ENCODE peak calls at places on chromosomes 4 and X, in eight cellular contexts. V is H9, I is sciatic nerve, K is psoas muscle, B is substantia nigra, L is T-helper 2 cell, W is head of caudate nucleus, O is SW480. M is an unnamed sample.

GRCh38 chr4:73676881-73677323 is 56.7 kb upstream of the RASSF6 start:
- DNase-seq in O (peak; percentile 62), B (no peak), L (no peak), I (no peak), W (no peak), K (no peak), V (no peak), M (no peak)

GRCh38 chr4:181582595-181582994 is 660.6 kb upstream of the TENM3 start:
- DNase-seq in I (no peak), V (no peak), K (no peak), L (no peak), O (no peak), B (no peak), W (no peak), M (peak; percentile 34)

GRCh38 chr4:108540536-108540935 is 79.8 kb upstream of the RPL34 start:
- DNase-seq in K (no peak), L (no peak), I (no peak), B (no peak), V (no peak), O (no peak), W (peak; percentile 22), M (no peak)

GRCh38 chr4:31682796-31683195 is 962.6 kb downstream of the PCDH7 start:
- DNase-seq in V (no peak), I (no peak), K (no peak), B (no peak), W (no peak), O (no peak), L (no peak), M (no peak)

GRCh38 chr4:152166567-152166966 is 369.3 kb downstream of the FBXW7 start:
- DNase-seq in L (no peak), W (no peak), I (no peak), K (no peak), O (no peak), B (no peak), V (no peak), M (peak; percentile 69)

GRCh38 chr4:71230613-71231012 is 108.2 kb upstream of the SLC4A4 start:
- DNase-seq in L (no peak), B (no peak), W (peak; percentile 22), O (no peak), I (no peak), K (no peak), V (no peak), M (no peak)

GRCh38 chr4:32196950-32197688 is 1477.0 kb downstream of the PCDH7 start:
- DNase-seq in W (no peak), V (no peak), O (no peak), L (no peak), K (no peak), B (no peak), I (no peak), M (no peak)

GRCh38 chr4:41878991-41879491 is 56.2 kb upstream of the TMEM33 start:
- DNase-seq in L (no peak), B (no peak), K (no peak), I (no peak), W (no peak), V (peak; percentile 51), O (no peak), M (peak; percentile 16)

GRCh38 chr4:110618091-110619000 is 4.5 kb downstream of the PITX2 start:
- DNase-seq in L (no peak), K (peak; percentile 79), W (no peak), V (peak; percentile 88), B (no peak), O (no peak), I (no peak), M (peak; percentile 92)

GRCh38 chr4:176272799-176273198 is 3.8 kb upstream of the ASB5 start:
- DNase-seq in L (no peak), O (no peak), W (no peak), V (no peak), I (no peak), B (no peak), K (no peak), M (peak; percentile 17)

GRCh38 chr4:143360838-143361237 is 24.2 kb downstream of the GAB1 start:
- DNase-seq in K (no peak), O (no peak), B (no peak), W (no peak), I (no peak), L (no peak), V (no peak), M (no peak)

GRCh38 chrX:25028726-25029125 is 13.0 kb upstream of the ARX start:
- DNase-seq in O (peak; percentile 48), K (no peak), V (no peak), W (no peak), B (no peak), I (no peak), L (no peak), M (no peak)

GRCh38 chr4:172007889-172008288 is 194.7 kb downstream of the GALNTL6 start:
- DNase-seq in B (no peak), W (no peak), I (no peak), L (no peak), V (no peak), K (no peak), O (no peak), M (no peak)

GRCh38 chrX:108001218-108001814 is 19.1 kb upstream of the TEX13B start:
- DNase-seq in O (peak; percentile 71), I (no peak), W (no peak), L (no peak), K (no peak), V (no peak), B (no peak), M (peak; percentile 39)

GRCh38 chr4:113049421-113050355 is at the start of gene ANK2:
- DNase-seq in I (no peak), V (peak; percentile 87), L (no peak), K (no peak), W (peak; percentile 79), B (peak; percentile 41), O (no peak), M (peak; percentile 96)

GRCh38 chr4:185508162-185508561 is 27.1 kb downstream of the PDLIM3 start:
- DNase-seq in V (no peak), W (no peak), B (no peak), L (no peak), I (no peak), O (peak; percentile 85), K (no peak), M (no peak)

GRCh38 chr4:150572704-150573504 is 9.0 kb upstream of the MAB21L2 start:
- DNase-seq in I (no peak), W (no peak), K (no peak), V (no peak), B (no peak), O (no peak), L (no peak), M (no peak)

GRCh38 chr4:35493977-35494376 is 750.3 kb downstream of the ARAP2 start:
- DNase-seq in V (no peak), I (no peak), W (no peak), O (no peak), B (no peak), L (no peak), K (no peak), M (no peak)

M was measured in mesendoderm.